ENCODE peak calls at places on chromosomes 7 and 10, in eight cellular contexts. S is body of pancreas, O is HCT116, L is NB4, W is HFFc6, T is endothelial cell, A is AG09309, F is foreskin fibroblast. E is an unnamed sample.

GRCh38 chr10:75263806-75264205 is 28.0 kb upstream of the COMTD1 start:
- DNase-seq in O (no peak), L (no peak), W (no peak), T (no peak), F (no peak), A (no peak), S (peak), E (no peak)

GRCh38 chr7:45132708-45133320 is 21.3 kb upstream of the TBRG4 start:
- DNase-seq in O (no peak), W (no peak), A (no peak), F (no peak), S (no peak), T (no peak), L (no peak), E (no peak)

GRCh38 chr7:157016352-157017041 is 6.0 kb upstream of the MNX1 start:
- DNase-seq in F (no peak), S (no peak), W (no peak), T (no peak), A (no peak), L (no peak), O (no peak), E (no peak)

GRCh38 chr7:73988197-73988596 is 39.8 kb upstream of the ELN start:
- DNase-seq in T (no peak), O (no peak), F (no peak), W (no peak), L (no peak), A (no peak), S (no peak), E (no peak)

GRCh38 chr7:52956379-52956915 is 79.0 kb upstream of the POM121L12 start:
- DNase-seq in T (no peak), O (no peak), F (no peak), A (no peak), S (no peak), W (no peak), L (no peak), E (no peak)

GRCh38 chr10:86673827-86674581 is 5.7 kb downstream of the LDB3 start:
- DNase-seq in L (no peak), T (no peak), O (no peak), W (no peak), F (no peak), A (no peak), S (no peak), E (no peak)

GRCh38 chr10:4670737-4671136 is 155.3 kb upstream of the AKR1E2 start:
- DNase-seq in F (peak), O (no peak), A (no peak), W (peak), T (no peak), S (no peak), L (no peak), E (no peak)

GRCh38 chr10:111551001-111551400 is 474.2 kb downstream of the ADRA2A start:
- DNase-seq in O (no peak), L (no peak), S (no peak), T (no peak), F (no peak), A (no peak), W (no peak), E (no peak)

GRCh38 chr10:70119623-70120022 is 13.0 kb downstream of the AIFM2 start:
- DNase-seq in F (no peak), S (no peak), O (no peak), T (no peak), L (no peak), W (no peak), A (no peak), E (no peak)

GRCh38 chr7:149459540-149460433 is 1.1 kb downstream of the ZNF777 start:
- DNase-seq in L (peak), A (no peak), O (no peak), F (peak), S (no peak), T (peak), W (no peak), E (no peak)

DNA sequence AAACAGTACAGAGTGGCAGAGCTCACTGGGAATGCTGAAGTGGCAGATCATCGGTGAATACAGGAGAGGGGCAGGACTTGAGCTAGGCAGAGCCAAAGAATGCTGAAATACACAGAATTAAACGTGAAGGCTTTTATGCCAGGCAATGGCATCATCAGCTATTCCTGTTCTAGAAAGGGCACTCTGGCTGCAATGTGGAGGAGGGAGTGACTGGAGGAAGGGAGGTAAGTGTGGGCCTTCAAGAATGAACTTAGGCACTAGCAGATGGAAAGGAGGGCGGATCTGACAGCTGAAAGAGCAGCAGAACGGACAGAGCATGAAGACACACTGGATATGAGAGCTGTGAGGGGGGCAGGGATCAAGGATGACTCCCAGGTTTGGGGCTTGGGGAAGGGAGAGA is 12.0 kb upstream of the TM9SF3 start:
- DNase-seq in W (no peak), A (no peak), O (no peak), F (no peak), L (no peak), T (no peak), S (no peak), E (no peak)
- TF ChIP-seq CTCF in W (no peak), A (no peak), O (no peak), F (no peak), L (no peak), T (no peak), S (no peak), E (no peak)

DNA sequence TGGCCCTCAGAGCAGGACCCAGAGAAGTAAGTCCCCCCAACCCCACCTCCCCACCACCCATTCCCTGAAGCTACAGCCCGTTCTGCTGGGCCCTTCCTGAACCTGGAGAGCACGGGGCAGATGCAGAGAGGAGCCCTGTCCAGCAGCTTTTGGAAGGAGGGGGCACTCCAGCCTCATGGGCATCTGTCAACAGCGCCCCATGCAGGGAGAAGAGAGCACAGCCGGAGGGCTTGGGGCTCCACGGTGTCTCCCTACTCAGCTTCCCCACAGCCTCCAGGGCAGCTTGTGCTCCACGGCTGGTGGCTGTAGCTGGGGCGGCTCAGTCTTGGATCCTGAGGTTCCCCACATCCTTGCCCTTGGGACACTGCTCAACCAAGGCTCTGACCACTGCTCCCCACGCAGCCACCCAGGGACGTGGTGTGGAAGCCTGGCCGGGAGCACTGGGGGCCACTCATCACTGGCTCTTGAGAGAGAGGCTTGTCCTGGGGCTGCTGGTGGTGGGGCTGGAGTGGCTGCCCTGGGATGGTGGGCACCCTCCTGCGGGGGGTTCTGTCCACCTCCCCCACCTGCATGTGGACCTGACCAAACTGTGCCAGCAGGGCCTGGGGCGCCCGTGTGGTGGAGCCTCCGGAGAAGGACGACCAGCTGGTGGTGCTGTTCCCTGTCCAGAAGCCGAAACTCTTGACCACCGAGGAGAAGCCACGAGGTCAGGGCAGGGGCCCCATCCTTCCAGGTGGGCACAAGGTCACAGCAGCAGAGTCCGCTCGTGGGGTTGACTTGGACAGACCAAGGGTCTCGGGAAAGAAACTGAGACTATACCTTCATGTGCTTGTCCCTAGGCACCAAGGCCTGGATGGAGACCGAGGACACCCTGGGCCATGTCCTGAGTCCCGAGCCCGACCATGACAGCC is 4.5 kb downstream of the PRAP1 start:
- DNase-seq in F (no peak), T (no peak), W (no peak), S (no peak), L (peak), O (no peak), A (no peak), E (no peak)
- TF ChIP-seq CTCF in F (no peak), T (no peak), W (peak), S (no peak), L (peak), O (no peak), A (no peak), E (peak)

GRCh38 chr7:20402297-20403230 is 71.9 kb downstream of the ITGB8 start:
- DNase-seq in T (no peak), O (no peak), L (no peak), W (no peak), S (no peak), F (peak), A (no peak), E (no peak)
- TF ChIP-seq CTCF in T (peak), O (peak), L (peak), W (peak), S (peak), F (no peak), A (peak), E (peak)

DNA sequence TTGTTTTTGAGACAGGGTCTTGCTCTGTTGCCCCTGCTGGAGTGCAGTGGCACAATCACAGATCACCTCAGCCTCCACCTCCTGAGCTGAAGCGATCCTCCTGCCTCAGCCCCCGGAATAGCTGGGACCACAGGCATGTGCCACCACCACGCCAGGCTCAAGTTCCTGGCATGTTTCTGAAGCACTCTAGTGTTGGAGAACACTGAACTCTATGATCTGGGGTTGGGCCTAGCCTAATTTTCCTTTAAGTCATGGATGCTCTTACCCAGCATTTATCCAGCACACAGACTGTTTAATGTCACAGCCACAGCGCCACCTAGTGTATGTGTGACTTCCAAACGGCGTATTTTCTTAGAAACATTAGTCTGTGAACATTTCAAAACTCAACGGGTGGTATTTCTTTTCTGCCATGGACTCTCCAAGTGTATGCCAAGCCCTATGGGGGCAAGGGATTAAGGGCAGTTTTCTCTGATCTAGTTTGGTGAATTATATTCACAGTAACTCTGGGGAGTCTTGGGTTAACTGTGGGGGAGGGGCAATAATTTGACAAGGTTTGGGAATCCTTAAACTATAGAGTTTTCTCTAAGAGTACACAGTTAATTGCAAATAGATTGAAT is 91.8 kb downstream of the CREM start:
- DNase-seq in F (peak), W (peak), S (peak), O (peak), A (peak), T (peak), L (peak), E (peak)
- TF ChIP-seq CTCF in F (peak), W (peak), S (peak), O (peak), A (peak), T (peak), L (peak), E (peak)

DNA sequence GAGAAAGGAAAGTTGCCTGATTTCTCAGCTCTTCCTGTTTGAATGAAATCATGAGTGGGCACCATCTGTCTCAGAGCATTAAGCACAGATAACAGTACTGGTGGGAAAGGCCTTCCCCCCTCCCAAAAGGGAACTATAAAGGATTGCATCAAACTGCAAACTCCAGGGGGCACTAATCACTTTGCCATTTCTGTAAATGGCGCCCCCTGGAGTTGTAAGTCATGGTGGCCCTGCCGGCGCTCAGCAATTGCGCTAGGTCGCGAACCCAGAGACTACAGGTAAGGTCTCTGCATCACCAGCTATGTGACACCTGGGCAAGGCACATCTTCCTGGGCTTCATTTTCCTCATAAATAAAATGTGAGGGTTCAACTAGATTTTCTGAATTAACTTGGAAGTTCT is 11.1 kb downstream of the LRRC4 start:
- DNase-seq in S (no peak), A (no peak), T (peak), W (no peak), L (peak), O (peak), F (no peak), E (no peak)
- TF ChIP-seq CTCF in S (no peak), A (peak), T (peak), W (peak), L (peak), O (peak), F (peak), E (peak)

GRCh38 chr7:35800718-35801391 is at the start of gene SEPTIN7:
- DNase-seq in S (peak), T (peak), W (peak), A (peak), F (peak), O (peak), L (peak), E (peak)
- TF ChIP-seq CTCF in S (no peak), T (no peak), W (no peak), A (no peak), F (no peak), O (no peak), L (no peak), E (no peak)